ENCODE peak calls at places on chromosomes 3 and 15, in nine cellular contexts. G is OCI-LY7; B is tibial artery; H is keratinocyte; O is A549; U is RWPE2; M is CD8-positive, alpha-beta memory T cell; L is Panc1; E is neuronal stem cell. T is an unnamed sample. For H3K4me1, the result is how much of the 10 kb centered on the place peaks cover.

GRCh38 chr15:100106732-100107131 is 235.0 kb downstream of the ADAMTS17 start:
- DNase-seq in G (no peak), O (no peak), U (peak), E (no peak), M (no peak), L (no peak), H (no peak), B (no peak), T (no peak)

GRCh38 chr3:98086873-98087272 is at the start of gene OR5AC2:
- DNase-seq in M (no peak), L (no peak), B (no peak), E (no peak), G (no peak), H (no peak), U (no peak), O (no peak), T (no peak)

GRCh38 chr3:67788396-67788795 is 134.0 kb upstream of the SUCLG2 start:
- DNase-seq in L (no peak), O (no peak), G (no peak), E (no peak), B (no peak), H (no peak), M (no peak), U (no peak), T (no peak)

GRCh38 chr3:98765721-98766120 is 2.6 kb downstream of the ST3GAL6 start:
- DNase-seq in G (no peak), H (no peak), M (no peak), U (no peak), O (no peak), E (no peak), L (no peak), B (no peak), T (no peak)

GRCh38 chr15:40325700-40326099 is 2.2 kb downstream of the INAFM2 start:
- DNase-seq in G (no peak), B (no peak), M (no peak), O (no peak), U (no peak), E (no peak), L (no peak), H (no peak), T (no peak)

GRCh38 chr3:89049119-89049518 is 58.3 kb upstream of the EPHA3 start:
- DNase-seq in H (no peak), U (no peak), G (peak), E (no peak), B (no peak), M (no peak), O (peak), L (no peak), T (peak)

GRCh38 chr3:104586344-104586743 is 780.4 kb upstream of the ALCAM start:
- DNase-seq in E (no peak), G (no peak), O (no peak), B (no peak), H (no peak), L (no peak), M (no peak), U (no peak), T (no peak)

GRCh38 chr15:58513008-58513407 is 81.2 kb downstream of the LIPC start:
- DNase-seq in U (no peak), G (no peak), H (no peak), B (no peak), E (no peak), M (no peak), L (no peak), O (no peak), T (no peak)

GRCh38 chr3:171044384-171044783 is 17.9 kb upstream of the SLC2A2 start:
- DNase-seq in U (no peak), E (no peak), O (no peak), H (no peak), M (no peak), G (no peak), B (no peak), L (no peak), T (no peak)

GRCh38 chr3:55690746-55691540 is 203.8 kb upstream of the WNT5A start:
- DNase-seq in H (no peak), B (no peak), L (no peak), O (no peak), M (no peak), E (peak), U (no peak), G (peak), T (no peak)

GRCh38 chr3:33064929-33065328 is 32.0 kb downstream of the GLB1 start:
- DNase-seq in M (no peak), O (peak), E (no peak), B (no peak), U (no peak), H (no peak), G (peak), L (no peak), T (no peak)

GRCh38 chr3:171951597-171951996 is 87.8 kb upstream of the FNDC3B start:
- DNase-seq in U (no peak), O (no peak), G (no peak), H (no peak), M (no peak), L (no peak), B (no peak), E (no peak), T (no peak)

GRCh38 chr3:138082085-138082991 is 33.1 kb downstream of the DZIP1L start:
- DNase-seq in L (no peak), H (peak), E (no peak), M (no peak), O (peak), B (no peak), G (no peak), U (no peak), T (no peak)

GRCh38 chr3:160486459-160486869 is 36.9 kb upstream of the TRIM59 start:
- DNase-seq in E (peak), G (peak), B (no peak), L (no peak), M (no peak), H (no peak), U (no peak), O (peak), T (no peak)

GRCh38 chr3:185187391-185187790 is 34.5 kb upstream of the C3orf70 start:
- DNase-seq in B (no peak), M (no peak), O (no peak), H (no peak), L (no peak), G (no peak), U (no peak), E (no peak), T (no peak)

GRCh38 chr3:16028604-16029003 is 145.9 kb upstream of the GALNT15 start:
- DNase-seq in E (no peak), G (no peak), L (no peak), M (no peak), U (no peak), B (no peak), H (no peak), O (no peak), T (no peak)

GRCh38 chr3:31918179-31919165 is 62.6 kb downstream of the OSBPL10 start:
- DNase-seq in B (no peak), U (no peak), O (no peak), G (peak), L (no peak), E (no peak), M (no peak), H (no peak), T (no peak)

GRCh38 chr3:27060336-27060735 is 308.8 kb downstream of the NEK10 start:
- DNase-seq in U (no peak), L (no peak), E (no peak), O (no peak), H (no peak), G (no peak), M (no peak), B (no peak), T (no peak)

GRCh38 chr15:59662260-59662659 is 4.9 kb upstream of the GTF2A2 start:
- DNase-seq in O (no peak), U (no peak), E (no peak), L (no peak), B (no peak), M (no peak), G (no peak), H (no peak), T (no peak)

GRCh38 chr15:79132770-79133169 is 42.2 kb upstream of the RASGRF1 start:
- DNase-seq in H (no peak), U (no peak), E (no peak), L (no peak), G (no peak), M (no peak), O (no peak), B (no peak), T (no peak)

GRCh38 chr3:189324538-189325138 is 152.9 kb downstream of the TPRG1 start:
- DNase-seq in M (peak), B (peak), G (peak), O (peak), L (peak), U (peak), E (no peak), H (peak), T (peak)

GRCh38 chr3:159727506-159727905 is 261.1 kb upstream of the IL12A start:
- DNase-seq in B (no peak), G (no peak), E (no peak), U (no peak), M (no peak), L (no peak), O (no peak), H (no peak), T (no peak)

GRCh38 chr15:85778107-85778776 is 16.5 kb downstream of the KLHL25 start:
- DNase-seq in B (no peak), U (no peak), M (no peak), L (no peak), G (no peak), H (no peak), O (no peak), E (no peak), T (no peak)

GRCh38 chr15:24678485-24678884 is 2.9 kb downstream of the NPAP1 start:
- DNase-seq in E (no peak), B (no peak), O (peak), U (no peak), G (no peak), H (no peak), L (no peak), M (no peak), T (no peak)

GRCh38 chr15:30904812-30905211 is 1.1 kb downstream of the FAN1 start:
- DNase-seq in U (no peak), H (no peak), B (no peak), L (no peak), O (no peak), G (peak), E (no peak), M (no peak), T (no peak)
- H3K4me3 ChIP-seq in U (no peak), H (peak), B (no peak), L (peak), O (peak), G (peak), E (peak), M (no peak), T (peak)

GRCh38 chr15:67032608-67033007 is 32.8 kb upstream of the SMAD3 start:
- DNase-seq in L (no peak), O (no peak), H (no peak), E (no peak), M (no peak), U (no peak), G (no peak), B (no peak), T (no peak)

GRCh38 chr15:67030036-67030762 is 35.2 kb upstream of the SMAD3 start:
- DNase-seq in H (no peak), E (peak), M (no peak), U (no peak), O (no peak), G (no peak), L (no peak), B (no peak), T (peak)

GRCh38 chr15:67031321-67031720 is 34.1 kb upstream of the SMAD3 start:
- DNase-seq in H (no peak), B (no peak), M (no peak), O (no peak), U (no peak), E (no peak), G (no peak), L (no peak), T (no peak)

GRCh38 chr15:67033521-67033920 is 31.9 kb upstream of the SMAD3 start:
- DNase-seq in G (no peak), O (no peak), L (no peak), M (peak), E (no peak), B (no peak), H (no peak), U (no peak), T (no peak)

DNA sequence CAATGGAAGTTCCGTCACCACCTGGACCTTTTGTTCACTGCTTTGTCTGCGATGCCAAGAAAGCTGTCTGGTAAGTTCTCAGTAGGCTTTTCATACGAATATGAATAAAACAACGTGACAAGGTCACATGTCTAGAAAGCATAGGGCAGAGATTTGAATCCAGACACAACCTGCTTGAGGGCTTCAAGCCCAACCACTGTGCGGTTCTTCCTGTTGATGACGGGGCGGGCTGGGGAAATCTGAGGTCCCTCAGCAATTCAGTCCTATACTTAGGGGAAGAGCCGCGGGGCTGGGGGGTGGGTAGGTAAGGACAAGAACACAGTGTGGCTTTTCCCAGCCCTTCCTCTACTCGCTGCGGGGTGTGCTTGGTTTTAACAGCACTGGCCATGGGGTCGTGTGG is 32.4 kb upstream of the SMAD3 start:
- DNase-seq in B (no peak), G (no peak), H (no peak), O (no peak), U (no peak), M (no peak), L (no peak), E (no peak), T (no peak)
- H3K4me1 ChIP-seq in B (under half), G (under half), H (under half), O (under half), U (under half), M (under half), L (under half), E (under half), T (under half)

DNA sequence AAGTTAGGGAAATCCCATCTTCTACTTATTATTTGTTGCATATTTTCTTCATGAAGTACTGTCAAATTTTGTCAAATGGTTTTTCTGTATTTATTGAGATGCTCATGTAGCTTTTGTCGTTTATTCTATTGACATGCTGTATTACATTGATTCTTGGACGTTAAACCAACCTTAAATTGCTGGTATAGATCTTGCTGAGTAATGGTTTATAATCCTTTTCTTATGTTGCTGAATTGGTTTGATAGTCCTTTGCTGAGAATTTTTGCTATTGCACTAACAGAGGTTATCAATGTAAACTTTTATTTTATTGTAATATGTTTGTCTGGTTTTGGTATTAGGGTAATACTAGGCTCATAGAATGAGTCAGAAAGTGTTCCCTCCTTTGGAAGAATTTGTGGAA is 54.3 kb upstream of the COL6A5 start:
- DNase-seq in O (no peak), E (no peak), L (no peak), B (no peak), H (no peak), U (no peak), G (no peak), M (no peak), T (no peak)
- H3K4me3 ChIP-seq in O (no peak), E (no peak), L (no peak), B (no peak), H (no peak), U (no peak), G (no peak), M (no peak), T (no peak)

GRCh38 chr3:42926310-42926709 is 20.4 kb downstream of the ZNF662 start:
- DNase-seq in B (no peak), O (no peak), H (no peak), L (no peak), M (no peak), G (no peak), E (no peak), U (no peak), T (no peak)
- H3K4me1 ChIP-seq in B (under half), O (under half), H (under half), L (under half), M (under half), G (under half), E (under half), U (under half), T (under half)

DNA sequence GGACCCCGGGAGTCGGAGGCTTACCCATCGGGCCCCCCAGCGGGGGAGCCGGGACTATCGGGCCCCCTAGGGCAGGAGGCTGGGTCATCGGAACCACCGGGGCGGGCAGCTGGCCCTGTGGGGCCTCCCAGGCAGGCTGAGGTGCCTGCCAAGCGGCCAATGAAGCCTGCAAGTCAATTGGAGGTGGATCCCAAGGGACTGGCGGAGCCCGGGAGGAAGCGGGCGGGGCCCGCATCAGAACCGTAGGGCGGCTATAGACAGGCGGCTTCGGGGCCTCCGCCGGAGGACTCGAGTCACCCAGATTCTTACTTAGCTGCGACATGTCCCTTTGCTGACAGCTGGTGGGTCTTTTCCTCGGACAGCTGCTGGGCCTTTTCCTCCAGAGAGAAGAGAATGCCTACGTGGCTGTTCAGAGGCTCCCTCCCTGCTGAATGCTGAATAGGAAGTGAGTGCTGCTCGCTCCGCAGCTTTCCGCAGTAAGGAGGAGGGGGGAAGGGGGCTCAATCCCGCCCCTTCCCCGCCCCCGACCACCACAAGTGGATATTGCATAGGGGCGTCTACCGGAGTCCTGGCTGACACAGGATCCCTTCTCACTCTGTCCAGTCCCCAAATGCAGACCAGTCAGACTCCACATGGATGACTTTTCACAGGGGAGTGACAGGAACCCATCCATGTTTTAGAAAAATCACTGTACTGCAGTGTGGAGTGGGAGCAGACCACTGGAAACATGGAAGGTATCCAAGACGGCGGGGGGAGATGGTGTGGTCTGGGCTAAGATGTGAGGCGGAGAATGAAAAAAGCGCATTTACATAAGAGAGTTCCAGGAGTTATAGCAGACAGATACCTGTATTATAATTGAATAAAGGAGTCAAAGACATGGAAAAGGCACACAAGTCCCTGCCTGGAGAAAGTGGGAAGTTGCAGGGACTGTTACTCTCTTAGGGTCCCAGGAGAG is at the start of gene MAGEL2:
- DNase-seq in G (no peak), E (peak), L (no peak), U (no peak), M (no peak), H (no peak), O (no peak), B (no peak), T (no peak)
- H3K4me3 ChIP-seq in G (no peak), E (peak), L (peak), U (no peak), M (no peak), H (no peak), O (no peak), B (peak), T (no peak)

GRCh38 chr3:71490692-71491091 is 92.8 kb downstream of the FOXP1 start:
- DNase-seq in G (no peak), M (no peak), B (no peak), H (no peak), L (no peak), U (no peak), E (no peak), O (no peak), T (no peak)

GRCh38 chr3:71489315-71489761 is 94.2 kb downstream of the FOXP1 start:
- DNase-seq in G (no peak), L (no peak), M (no peak), E (no peak), H (no peak), U (no peak), O (no peak), B (no peak), T (no peak)

GRCh38 chr3:71492566-71492965 is 91.0 kb downstream of the FOXP1 start:
- DNase-seq in E (no peak), L (no peak), M (no peak), G (no peak), B (no peak), U (no peak), H (no peak), O (no peak), T (no peak)

GRCh38 chr3:71492969-71493368 is 90.6 kb downstream of the FOXP1 start:
- DNase-seq in G (no peak), U (no peak), L (no peak), H (no peak), B (no peak), E (no peak), M (no peak), O (no peak), T (no peak)

DNA sequence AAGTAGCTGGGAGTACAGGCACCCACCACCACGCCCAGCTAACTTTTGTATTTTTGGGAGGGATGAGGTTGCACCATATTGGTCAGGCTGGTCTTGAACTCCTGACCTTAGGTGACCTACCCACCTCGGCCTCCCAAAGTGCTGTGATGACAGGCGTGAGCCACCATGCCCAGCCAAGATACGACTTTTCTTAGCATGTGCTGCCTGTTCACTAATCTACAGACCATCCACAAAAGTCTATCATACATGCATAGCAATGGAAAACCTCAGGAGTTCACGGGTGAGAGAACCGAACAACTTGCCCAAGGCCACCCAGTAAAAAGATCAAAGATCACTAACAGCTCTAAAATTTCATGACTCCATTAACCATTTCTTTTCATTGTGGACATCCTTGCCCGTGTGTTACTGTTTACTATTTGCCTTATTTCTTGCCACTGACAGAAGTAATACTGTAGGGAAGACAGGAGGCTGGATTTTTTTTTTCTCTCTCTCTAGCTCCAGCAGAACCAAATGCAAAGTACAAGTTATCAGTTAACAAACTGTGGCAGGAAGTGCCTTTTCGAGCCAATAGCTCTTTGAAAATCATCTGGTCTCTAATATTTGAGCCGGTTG is 92.3 kb downstream of the FOXP1 start:
- DNase-seq in H (no peak), G (no peak), O (no peak), B (no peak), E (no peak), M (no peak), L (no peak), U (no peak), T (no peak)
- H3K4me1 ChIP-seq in H (under half), G (under half), O (under half), B (under half), E (under half), M (half or more), L (under half), U (under half), T (under half)

T was measured in Caco-2.